ENCODE peak calls at places on chromosomes 12 and 14, in eight cellular contexts. P, M, C, J, D, Y, I and L are unnamed samples.

GRCh38 chr14:68986926-68987652 is 8.0 kb upstream of the ACTN1 start:
- DNase-seq in M (no peak), D (no peak), I (no peak), J (no peak), P (no peak), C (no peak), Y (no peak), L (no peak)

GRCh38 chr12:86634706-86635410 is 378.7 kb upstream of the MGAT4C start:
- DNase-seq in M (no peak), P (no peak), Y (no peak), C (no peak), J (peak), I (no peak), D (no peak), L (no peak)

GRCh38 chr14:77622562-77622961 is 6.1 kb upstream of the SPTLC2 start:
- DNase-seq in J (no peak), C (peak), Y (no peak), M (peak), P (peak), D (no peak), I (no peak), L (no peak)

GRCh38 chr12:11026118-11026517 is 3.7 kb upstream of the TAS2R19 start:
- DNase-seq in C (no peak), M (no peak), Y (no peak), J (no peak), P (no peak), D (no peak), I (no peak), L (no peak)

GRCh38 chr14:59086241-59086899 is 102.1 kb upstream of the DAAM1 start:
- DNase-seq in I (no peak), J (peak), Y (no peak), P (no peak), C (no peak), D (no peak), M (no peak), L (peak)

GRCh38 chr12:8031872-8032241 is 659 bp upstream of the FOXJ2 start:
- DNase-seq in D (no peak), P (no peak), I (no peak), C (no peak), M (no peak), J (peak), Y (no peak), L (peak)

GRCh38 chr14:91870001-91870400 is 2.7 kb upstream of the TC2N start:
- DNase-seq in D (no peak), I (no peak), M (peak), Y (no peak), C (peak), J (no peak), P (no peak), L (no peak)

GRCh38 chr12:45130881-45131281 is 80.0 kb upstream of the DBX2 start:
- DNase-seq in C (peak), I (peak), J (peak), Y (no peak), M (peak), D (no peak), P (no peak), L (peak)

GRCh38 chr12:76029982-76030377 is 1.6 kb downstream of the PHLDA1 start:
- DNase-seq in C (no peak), Y (no peak), J (peak), M (no peak), D (no peak), P (no peak), I (no peak), L (peak)

GRCh38 chr12:45415393-45415817 is 199.5 kb downstream of the ANO6 start:
- DNase-seq in D (no peak), P (no peak), M (no peak), I (peak), Y (peak), J (peak), C (no peak), L (peak)

GRCh38 chr14:71362282-71362681 is 455.0 kb downstream of the PCNX1 start:
- DNase-seq in M (no peak), C (no peak), P (no peak), D (no peak), Y (no peak), J (no peak), I (no peak), L (no peak)

GRCh38 chr12:52729147-52729546 is 25.8 kb upstream of the KRT77 start:
- DNase-seq in C (no peak), J (no peak), Y (no peak), P (no peak), D (no peak), M (no peak), I (no peak), L (no peak)

GRCh38 chr14:92951912-92952471 is 29.0 kb downstream of the CHGA start:
- DNase-seq in C (peak), P (peak), D (peak), J (peak), Y (peak), M (peak), I (peak), L (peak)

GRCh38 chr12:104181313-104181712 is 34.3 kb upstream of the TXNRD1 start:
- DNase-seq in C (no peak), M (no peak), I (no peak), P (no peak), J (peak), Y (no peak), D (no peak), L (peak)

GRCh38 chr14:97251423-97252155 is 454.4 kb downstream of the VRK1 start:
- DNase-seq in M (no peak), I (no peak), C (no peak), D (no peak), Y (no peak), J (no peak), P (no peak), L (no peak)

GRCh38 chr14:100149789-100150611 is 9.4 kb downstream of the DEGS2 start:
- DNase-seq in D (no peak), P (no peak), M (peak), I (no peak), C (peak), J (no peak), Y (no peak), L (no peak)

GRCh38 chr12:27270148-27270547 is 26.1 kb downstream of the STK38L start:
- DNase-seq in P (no peak), C (no peak), I (no peak), Y (no peak), M (no peak), D (no peak), J (no peak), L (no peak)

GRCh38 chr14:99244960-99245340 is 27.0 kb downstream of the BCL11B start:
- DNase-seq in M (no peak), J (no peak), D (no peak), Y (no peak), P (no peak), I (no peak), C (no peak), L (no peak)

GRCh38 chr14:68783408-68784297 is 9.2 kb downstream of the ZFP36L1 start:
- DNase-seq in Y (no peak), M (peak), C (peak), D (no peak), J (no peak), I (peak), P (no peak), L (no peak)

GRCh38 chr12:38905480-38906351 is at the start of gene CPNE8:
- DNase-seq in P (peak), C (peak), D (peak), M (peak), Y (peak), J (peak), I (peak), L (peak)

GRCh38 chr14:94355191-94355794 is 32.2 kb upstream of the SERPINA6 start:
- DNase-seq in P (peak), Y (no peak), D (no peak), M (peak), J (peak), I (no peak), C (peak), L (peak)

GRCh38 chr14:60732840-60733483 is 1.6 kb upstream of the MNAT1 start:
- DNase-seq in P (no peak), C (no peak), D (no peak), J (no peak), Y (no peak), I (no peak), M (no peak), L (no peak)

GRCh38 chr12:19666070-19666469 is 226.8 kb downstream of the AEBP2 start:
- DNase-seq in D (no peak), I (no peak), C (no peak), J (no peak), Y (no peak), P (no peak), M (no peak), L (no peak)

GRCh38 chr12:113766880-113767878 is 198.9 kb downstream of the RBM19 start:
- DNase-seq in P (no peak), I (no peak), J (peak), D (peak), M (no peak), Y (no peak), C (no peak), L (peak)

GRCh38 chr12:113768850-113769249 is 197.3 kb downstream of the RBM19 start:
- DNase-seq in P (no peak), I (no peak), D (no peak), C (no peak), M (no peak), Y (no peak), J (no peak), L (no peak)

GRCh38 chr12:113766133-113766879 is 199.8 kb downstream of the RBM19 start:
- DNase-seq in D (no peak), I (no peak), J (no peak), P (no peak), M (no peak), Y (no peak), C (no peak), L (no peak)

GRCh38 chr12:113770389-113770865 is 195.7 kb downstream of the RBM19 start:
- DNase-seq in D (no peak), Y (no peak), I (no peak), M (no peak), P (no peak), C (no peak), J (no peak), L (no peak)

DNA sequence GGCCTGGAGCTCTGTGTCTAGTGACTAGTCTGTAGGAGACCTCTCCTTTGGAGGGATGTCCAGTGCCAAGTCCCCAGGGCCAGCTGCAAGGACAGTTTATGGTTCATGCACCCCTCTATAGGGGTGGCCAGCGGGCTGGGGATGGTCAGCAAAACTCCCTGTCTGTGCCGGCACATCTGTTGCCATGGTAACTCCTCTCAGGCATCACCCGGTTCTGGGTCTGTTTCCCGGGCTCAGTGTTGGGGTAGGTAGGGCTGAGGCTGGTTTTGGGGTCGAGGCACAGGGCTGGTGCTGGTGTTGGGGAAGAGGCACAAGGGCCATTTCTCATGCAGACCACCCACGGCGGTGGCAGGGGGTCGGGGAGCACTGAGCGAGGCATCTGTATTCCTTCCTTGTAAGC is 196.8 kb downstream of the RBM19 start:
- DNase-seq in M (no peak), P (no peak), Y (no peak), C (no peak), J (no peak), I (no peak), D (no peak), L (no peak)
- H3K4me3 ChIP-seq in M (no peak), P (no peak), Y (no peak), C (no peak), J (no peak), I (no peak), D (no peak), L (no peak)

GRCh38 chr12:55743131-55743921 is 404 bp downstream of the GDF11 start:
- DNase-seq in Y (no peak), M (peak), C (peak), J (peak), I (peak), P (peak), D (peak), L (peak)
- TF ChIP-seq CTCF in Y (no peak), M (no peak), C (no peak), J (no peak), I (no peak), P (no peak), D (no peak), L (peak)

DNA sequence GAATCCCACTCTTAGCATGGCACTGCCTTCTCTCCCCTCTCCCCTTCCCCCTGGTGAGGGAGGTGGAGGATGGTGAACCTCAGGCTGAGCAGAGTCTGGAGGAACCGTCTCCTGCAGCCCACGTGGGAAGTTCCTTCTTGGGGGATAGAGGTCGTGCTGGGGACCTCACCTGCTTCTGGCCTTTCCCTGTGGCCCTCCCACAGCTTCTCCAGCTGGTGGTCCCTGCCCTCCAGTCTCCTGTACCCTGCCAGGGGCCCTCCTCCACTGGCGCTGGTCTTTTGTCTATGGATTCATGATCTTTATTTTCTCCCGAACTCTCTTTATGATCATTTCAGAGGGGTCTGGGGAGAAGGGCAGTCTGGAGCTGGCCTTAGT is 9.0 kb upstream of the MTA1 start:
- DNase-seq in P (no peak), D (no peak), J (no peak), M (no peak), Y (no peak), I (no peak), C (no peak), L (no peak)
- H3K4me3 ChIP-seq in P (peak), D (no peak), J (no peak), M (peak), Y (peak), I (no peak), C (no peak), L (no peak)

GRCh38 chr12:6613015-6613775 is 6.0 kb upstream of the CHD4 start:
- DNase-seq in I (peak), M (peak), C (peak), D (peak), P (peak), J (peak), Y (peak), L (peak)

GRCh38 chr12:6612247-6612646 is 5.1 kb upstream of the CHD4 start:
- DNase-seq in Y (no peak), I (no peak), P (no peak), C (no peak), M (no peak), D (no peak), J (no peak), L (no peak)

GRCh38 chr12:6612652-6613014 is 5.5 kb upstream of the CHD4 start:
- DNase-seq in J (no peak), Y (no peak), I (no peak), P (no peak), C (no peak), D (no peak), M (no peak), L (no peak)

GRCh38 chr12:6614513-6615177 is 7.5 kb upstream of the CHD4 start:
- DNase-seq in M (no peak), I (no peak), D (no peak), Y (no peak), C (peak), P (no peak), J (no peak), L (no peak)

GRCh38 chr12:6613776-6614512 is 6.8 kb upstream of the CHD4 start:
- DNase-seq in P (peak), I (peak), J (peak), M (peak), Y (peak), C (peak), D (peak), L (peak)
- TF ChIP-seq CTCF in P (no peak), I (no peak), J (no peak), M (no peak), Y (no peak), C (no peak), D (peak), L (no peak)

GRCh38 chr12:116319851-116320621 is 42.5 kb upstream of the MED13L start:
- DNase-seq in J (peak), Y (peak), C (peak), M (peak), I (peak), D (no peak), P (no peak), L (peak)
- H3K4me3 ChIP-seq in J (no peak), Y (peak), C (no peak), M (no peak), I (no peak), D (no peak), P (no peak), L (no peak)

DNA sequence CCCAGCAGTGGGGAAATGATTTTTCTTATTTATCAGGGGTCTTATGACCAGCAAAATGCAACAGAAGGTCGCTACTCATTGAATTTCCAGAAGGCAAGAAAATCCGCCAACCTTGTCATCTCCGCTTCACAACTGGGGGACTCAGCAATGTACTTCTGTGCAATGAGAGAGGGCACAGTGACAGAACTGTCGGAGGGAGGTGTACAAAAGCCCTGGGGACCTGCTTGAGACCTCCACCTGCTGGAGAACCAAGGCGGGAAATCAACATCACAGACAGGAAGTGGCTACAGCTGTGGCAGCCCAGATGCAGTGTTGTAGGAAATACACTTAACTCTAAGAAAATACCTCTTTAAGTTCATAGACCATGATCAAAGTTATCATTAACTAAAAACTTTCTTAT is 250.9 kb upstream of the OR4E1 start:
- DNase-seq in C (peak), J (no peak), M (peak), P (no peak), I (no peak), D (no peak), Y (no peak), L (no peak)
- TF ChIP-seq CTCF in C (no peak), J (no peak), M (no peak), P (no peak), I (no peak), D (no peak), Y (no peak), L (no peak)